ENCODE peak calls at places on chromosome 4, in seven cellular contexts. B, Q, H, Z, J, W and L are unnamed samples. For H3K4me1, the result is how much of the 10 kb centered on the place peaks cover.

GRCh38 chr4:61068745-61069144 is 131.4 kb upstream of the ADGRL3 start:
- DNase-seq in J (no peak), B (no peak), H (peak), Q (no peak), Z (no peak), W (no peak), L (no peak)

GRCh38 chr4:142875117-142875516 is 29.0 kb upstream of the INPP4B start:
- DNase-seq in Z (peak), H (no peak), W (no peak), Q (no peak), B (no peak), J (no peak), L (no peak)

GRCh38 chr4:16067515-16067914 is 16.3 kb downstream of the PROM1 start:
- DNase-seq in B (peak), J (no peak), H (no peak), Q (peak), W (no peak), Z (no peak), L (no peak)

GRCh38 chr4:106893903-106894302 is 142.2 kb downstream of the DKK2 start:
- DNase-seq in W (peak), B (no peak), H (no peak), Q (no peak), J (no peak), Z (no peak), L (no peak)

GRCh38 chr4:23242962-23243361 is 550.2 kb downstream of the GBA3 start:
- DNase-seq in Q (no peak), W (no peak), Z (no peak), B (no peak), H (no peak), J (no peak), L (no peak)

GRCh38 chr4:23789765-23790164 is 100.1 kb downstream of the PPARGC1A start:
- DNase-seq in Q (no peak), B (peak), Z (no peak), J (no peak), W (peak), H (peak), L (no peak)

GRCh38 chr4:78441786-78442185 is 109.8 kb upstream of the ANXA3 start:
- DNase-seq in Q (no peak), B (no peak), H (no peak), Z (no peak), J (no peak), W (no peak), L (no peak)

GRCh38 chr4:169663894-169664293 is 43.5 kb downstream of the CLCN3 start:
- DNase-seq in B (no peak), W (no peak), H (no peak), J (no peak), Q (no peak), Z (no peak), L (no peak)

GRCh38 chr4:184755278-184755677 is 21.4 kb upstream of the CENPU start:
- DNase-seq in Q (no peak), H (no peak), J (no peak), B (no peak), Z (no peak), W (no peak), L (peak)

DNA sequence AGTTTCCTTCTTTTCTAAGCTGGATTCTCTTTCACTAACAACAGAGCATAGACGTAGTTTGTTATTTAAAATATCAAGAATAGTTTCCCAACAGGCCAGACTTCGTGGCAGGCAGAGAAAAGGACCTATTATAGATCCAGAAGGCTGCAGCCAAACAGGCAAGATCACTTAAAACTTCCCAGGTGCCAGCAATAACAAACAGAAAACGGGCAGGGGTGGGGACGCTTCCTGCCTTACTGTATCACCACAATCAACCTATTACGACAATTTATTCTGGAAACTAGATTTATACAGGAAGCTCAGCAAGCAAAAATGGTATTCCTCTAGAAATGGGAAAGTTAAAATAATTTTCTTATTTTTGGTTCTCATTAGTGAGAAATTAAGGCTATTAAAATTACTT is 22.1 kb downstream of the RWDD4 start:
- DNase-seq in H (peak), B (peak), Z (no peak), Q (no peak), W (peak), J (no peak), L (no peak)
- H3K4me1 ChIP-seq in H (under half), B (under half), Z (under half), Q (under half), W (under half), J (under half), L (under half)

GRCh38 chr4:159175165-159175988 is 72.5 kb downstream of the RAPGEF2 start:
- DNase-seq in B (peak), J (peak), W (peak), Q (peak), H (peak), Z (peak), L (peak)

GRCh38 chr4:159177265-159178146 is 74.6 kb downstream of the RAPGEF2 start:
- DNase-seq in W (no peak), B (no peak), H (no peak), Z (no peak), Q (no peak), J (no peak), L (no peak)

GRCh38 chr4:159171287-159171686 is 68.4 kb downstream of the RAPGEF2 start:
- DNase-seq in J (no peak), Q (no peak), H (no peak), W (no peak), B (no peak), Z (no peak), L (no peak)

GRCh38 chr4:159175989-159176375 is 73.1 kb downstream of the RAPGEF2 start:
- DNase-seq in J (no peak), W (no peak), B (no peak), Z (peak), Q (no peak), H (no peak), L (no peak)

DNA sequence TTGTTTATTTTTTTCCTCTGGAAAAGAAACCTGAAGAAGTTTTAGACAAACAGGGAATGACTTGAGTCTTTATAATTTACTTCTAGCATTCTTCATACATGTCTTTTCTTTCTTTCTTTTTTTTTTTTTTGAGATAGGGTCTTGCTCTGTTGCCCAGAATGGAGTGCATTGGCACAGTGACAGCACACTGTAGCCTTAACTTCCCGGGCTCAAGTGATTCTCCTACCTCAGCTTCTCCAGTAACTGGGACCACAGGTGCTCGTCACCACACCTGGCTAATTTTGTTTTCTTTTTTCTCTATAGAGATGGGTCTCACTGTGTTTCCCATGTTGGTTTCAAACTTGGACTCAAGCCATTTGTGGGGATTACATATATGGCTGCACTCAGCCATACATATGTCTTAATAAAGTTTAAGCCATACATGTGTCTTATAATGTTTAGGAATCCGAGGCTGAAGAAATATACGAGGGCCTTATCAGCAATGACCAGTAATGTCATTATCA is 71.8 kb downstream of the RAPGEF2 start:
- DNase-seq in J (no peak), Q (no peak), W (no peak), B (no peak), Z (peak), H (no peak), L (no peak)
- H3K4me1 ChIP-seq in J (under half), Q (under half), W (under half), B (under half), Z (half or more), H (under half), L (under half)

DNA sequence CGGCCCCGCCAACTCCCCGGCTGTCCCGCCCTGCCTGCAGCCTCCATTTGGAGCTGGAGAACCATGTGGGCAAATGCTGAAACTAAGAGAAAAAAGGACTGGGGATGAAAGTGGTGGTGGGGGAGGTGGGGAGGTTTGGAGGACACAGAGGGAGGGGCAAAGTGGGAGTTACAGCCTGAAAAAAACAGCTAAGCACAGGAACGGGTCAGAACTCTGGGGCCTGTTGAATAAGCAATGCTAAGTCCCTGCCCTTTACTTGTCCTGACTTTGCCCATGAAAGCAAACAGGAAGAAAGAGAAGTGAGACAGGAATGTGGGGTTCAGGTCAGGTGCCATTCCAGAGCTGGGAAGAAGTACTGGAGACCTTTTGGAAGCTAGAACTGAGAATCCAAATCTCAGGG is 3.4 kb upstream of the GSX2 start:
- DNase-seq in B (no peak), Z (no peak), J (no peak), H (no peak), W (no peak), Q (no peak), L (no peak)
- H3K4me1 ChIP-seq in B (under half), Z (under half), J (half or more), H (under half), W (under half), Q (under half), L (under half)

GRCh38 chr4:36269116-36269515 is 12.3 kb upstream of the DTHD1 start:
- DNase-seq in W (no peak), H (no peak), Z (no peak), J (peak), Q (no peak), B (no peak), L (no peak)

GRCh38 chr4:36269533-36269932 is 11.9 kb upstream of the DTHD1 start:
- DNase-seq in W (no peak), Q (no peak), H (no peak), Z (no peak), J (no peak), B (no peak), L (no peak)

GRCh38 chr4:36273276-36273675 is 8.1 kb upstream of the DTHD1 start:
- DNase-seq in Q (no peak), J (no peak), Z (no peak), B (no peak), W (no peak), H (no peak), L (no peak)

GRCh38 chr4:36264205-36264826 is 17.1 kb upstream of the DTHD1 start:
- DNase-seq in J (no peak), Q (no peak), Z (no peak), H (no peak), W (no peak), B (no peak), L (no peak)

GRCh38 chr4:36267491-36268254 is 13.7 kb upstream of the DTHD1 start:
- DNase-seq in W (no peak), B (no peak), Q (no peak), H (no peak), Z (no peak), J (peak), L (no peak)
- H3K4me1 ChIP-seq in W (under half), B (under half), Q (under half), H (under half), Z (under half), J (under half), L (under half)

GRCh38 chr4:74623041-74623440 is 171.3 kb downstream of the BTC start:
- DNase-seq in Q (no peak), B (no peak), Z (peak), J (peak), W (no peak), H (peak), L (no peak)
- H3K4me1 ChIP-seq in Q (under half), B (under half), Z (half or more), J (under half), W (under half), H (under half), L (under half)

DNA sequence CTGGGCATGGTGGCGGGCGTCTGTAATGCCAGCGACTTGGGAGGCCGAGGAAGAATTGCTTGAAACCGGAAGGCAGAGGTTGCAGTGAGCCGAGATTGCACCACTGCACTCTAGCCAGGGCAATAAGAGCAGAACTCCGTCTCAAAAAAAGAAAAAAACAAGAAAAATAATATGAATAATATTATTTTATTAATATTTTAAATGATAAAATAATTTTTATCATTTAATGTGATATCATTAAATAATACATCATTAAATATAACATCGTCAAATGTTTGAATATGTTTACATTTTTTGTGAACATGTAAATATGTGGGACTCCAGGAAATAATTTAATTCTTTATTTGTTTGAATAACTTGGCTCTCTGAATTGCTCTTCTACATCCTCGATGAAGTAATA is 15.5 kb downstream of the UNC5C start:
- DNase-seq in H (no peak), Z (no peak), B (no peak), Q (no peak), W (no peak), J (no peak), L (no peak)
- H3K4me1 ChIP-seq in H (under half), Z (under half), B (under half), Q (under half), W (under half), J (under half), L (under half)

GRCh38 chr4:40303751-40304150 is 31.4 kb upstream of the CHRNA9 start:
- DNase-seq in Q (no peak), W (no peak), J (no peak), H (no peak), B (no peak), Z (no peak), L (no peak)
- H3K4me1 ChIP-seq in Q (under half), W (under half), J (half or more), H (under half), B (under half), Z (under half), L (under half)